ENCODE peak calls at places on chromosomes 3 and 15, in seven cellular contexts. One of them, this sample, is unnamed.

GRCh38 chr3:33394403-33395054 is 45.7 kb downstream of the UBP1 start:
- DNase-seq in EL: no peak
- DNase-seq in ACHN: no peak
- DNase-seq in aorta: no peak
- DNase-seq in GM12891: no peak
- DNase-seq in H54: no peak
- DNase-seq in BE2C: no peak
- DNase-seq in this sample: no peak

GRCh38 chr3:196726788-196727675 is 12.6 kb upstream of the PAK2 start:
- DNase-seq in EL: peak
- DNase-seq in ACHN: peak
- DNase-seq in aorta: no peak
- DNase-seq in GM12891: no peak
- DNase-seq in H54: peak
- DNase-seq in BE2C: no peak
- DNase-seq in this sample: no peak

GRCh38 chr3:129045675-129046036 is 14.9 kb upstream of the GP9 start:
- DNase-seq in EL: no peak
- DNase-seq in ACHN: no peak
- DNase-seq in aorta: peak
- DNase-seq in GM12891: no peak
- DNase-seq in H54: no peak
- DNase-seq in BE2C: no peak
- DNase-seq in this sample: no peak

GRCh38 chr3:31184257-31185003 is 290.0 kb upstream of the GADL1 start:
- DNase-seq in EL: no peak
- DNase-seq in ACHN: no peak
- DNase-seq in aorta: no peak
- DNase-seq in GM12891: no peak
- DNase-seq in H54: no peak
- DNase-seq in BE2C: no peak
- DNase-seq in this sample: no peak

GRCh38 chr15:40238481-40238926 is 359 bp upstream of the PAK6 start:
- DNase-seq in EL: no peak
- DNase-seq in ACHN: no peak
- DNase-seq in aorta: no peak
- DNase-seq in GM12891: no peak
- DNase-seq in H54: no peak
- DNase-seq in BE2C: no peak
- DNase-seq in this sample: no peak

GRCh38 chr3:102158080-102158756 is 276.6 kb upstream of the ZPLD1 start:
- DNase-seq in EL: peak
- DNase-seq in ACHN: no peak
- DNase-seq in aorta: no peak
- DNase-seq in GM12891: no peak
- DNase-seq in H54: no peak
- DNase-seq in BE2C: no peak
- DNase-seq in this sample: no peak

GRCh38 chr3:105906834-105907233 is 38.0 kb upstream of the CBLB start:
- DNase-seq in EL: peak
- DNase-seq in ACHN: no peak
- DNase-seq in aorta: no peak
- DNase-seq in GM12891: no peak
- DNase-seq in H54: no peak
- DNase-seq in BE2C: no peak
- DNase-seq in this sample: no peak

GRCh38 chr15:77497942-77498361 is 77.3 kb downstream of the HMG20A start:
- DNase-seq in EL: no peak
- DNase-seq in ACHN: no peak
- DNase-seq in aorta: no peak
- DNase-seq in GM12891: no peak
- DNase-seq in H54: no peak
- DNase-seq in BE2C: no peak
- DNase-seq in this sample: no peak

GRCh38 chr3:71887256-71887655 is 102.3 kb upstream of the PROK2 start:
- DNase-seq in EL: no peak
- DNase-seq in ACHN: no peak
- DNase-seq in aorta: no peak
- DNase-seq in GM12891: no peak
- DNase-seq in H54: no peak
- DNase-seq in BE2C: no peak
- DNase-seq in this sample: no peak

GRCh38 chr3:168342946-168343856 is 247.5 kb upstream of the GOLIM4 start:
- DNase-seq in EL: no peak
- DNase-seq in ACHN: no peak
- DNase-seq in aorta: no peak
- DNase-seq in GM12891: no peak
- DNase-seq in H54: no peak
- DNase-seq in BE2C: no peak
- DNase-seq in this sample: no peak

GRCh38 chr15:90986790-90987507 is 7.4 kb downstream of the PRC1 start:
- DNase-seq in EL: no peak
- DNase-seq in ACHN: no peak
- DNase-seq in aorta: no peak
- DNase-seq in GM12891: no peak
- DNase-seq in H54: no peak
- DNase-seq in BE2C: no peak
- DNase-seq in this sample: no peak

GRCh38 chr3:31341130-31341529 is 191.6 kb upstream of the STT3B start:
- DNase-seq in EL: no peak
- DNase-seq in ACHN: no peak
- DNase-seq in aorta: no peak
- DNase-seq in GM12891: no peak
- DNase-seq in H54: no peak
- DNase-seq in BE2C: peak
- DNase-seq in this sample: no peak

GRCh38 chr3:191568206-191568605 is 107.2 kb downstream of the PYDC2 start:
- DNase-seq in EL: no peak
- DNase-seq in ACHN: no peak
- DNase-seq in aorta: no peak
- DNase-seq in GM12891: no peak
- DNase-seq in H54: no peak
- DNase-seq in BE2C: no peak
- DNase-seq in this sample: no peak

GRCh38 chr3:194833511-194833910 is 147.8 kb downstream of the FAM43A start:
- DNase-seq in EL: no peak
- DNase-seq in ACHN: no peak
- DNase-seq in aorta: no peak
- DNase-seq in GM12891: no peak
- DNase-seq in H54: no peak
- DNase-seq in BE2C: no peak
- DNase-seq in this sample: no peak

GRCh38 chr15:69729167-69729748 is 276.6 kb downstream of the RPLP1 start:
- DNase-seq in EL: peak
- DNase-seq in ACHN: peak
- DNase-seq in aorta: no peak
- DNase-seq in GM12891: peak
- DNase-seq in H54: peak
- DNase-seq in BE2C: peak
- DNase-seq in this sample: no peak

GRCh38 chr15:81098884-81099601 is 35.0 kb upstream of the CFAP161 start:
- DNase-seq in EL: no peak
- DNase-seq in ACHN: no peak
- DNase-seq in aorta: no peak
- DNase-seq in GM12891: no peak
- DNase-seq in H54: no peak
- DNase-seq in BE2C: no peak
- DNase-seq in this sample: no peak

GRCh38 chr15:98039596-98039995 is 79.1 kb downstream of the ARRDC4 start:
- DNase-seq in EL: no peak
- DNase-seq in ACHN: no peak
- DNase-seq in aorta: no peak
- DNase-seq in GM12891: no peak
- DNase-seq in H54: no peak
- DNase-seq in BE2C: no peak
- DNase-seq in this sample: no peak

GRCh38 chr3:141058996-141059395 is 7.8 kb downstream of the SPSB4 start:
- DNase-seq in EL: no peak
- DNase-seq in ACHN: no peak
- DNase-seq in aorta: no peak
- DNase-seq in GM12891: no peak
- DNase-seq in H54: no peak
- DNase-seq in BE2C: no peak
- DNase-seq in this sample: no peak

GRCh38 chr15:47565986-47566385 is 151.3 kb upstream of the SEMA6D start:
- DNase-seq in EL: no peak
- DNase-seq in ACHN: no peak
- DNase-seq in aorta: no peak
- DNase-seq in GM12891: no peak
- DNase-seq in H54: no peak
- DNase-seq in BE2C: no peak
- DNase-seq in this sample: no peak

GRCh38 chr3:52440671-52441070 is 4.2 kb downstream of the SEMA3G start:
- DNase-seq in EL: no peak
- DNase-seq in ACHN: no peak
- DNase-seq in aorta: peak
- DNase-seq in GM12891: no peak
- DNase-seq in H54: no peak
- DNase-seq in BE2C: no peak
- DNase-seq in this sample: no peak

This sample was measured in esophagus squamous epithelium.